ENCODE peak calls at places on chromosomes 11 and 22, in nine cellular contexts. T is mammary epithelial cell, X is A549, B is fibroblast of lung, R is IMR-90, C is Karpas-422, S is astrocyte, I is mesenchymal stem cell, A is PC-3. W is an unnamed sample.

GRCh38 chr11:30406978-30407762 is 84.3 kb downstream of the ARL14EP start:
- DNase-seq in R (no peak), A (peak; percentile 1), S (no peak), I (no peak), C (no peak), T (no peak), B (no peak), X (no peak), W (no peak)

GRCh38 chr11:93567406-93567819 is 24.2 kb upstream of the SMCO4 start:
- DNase-seq in C (no peak), B (peak; percentile 67), I (no peak), X (no peak), A (peak; percentile 67), T (no peak), S (peak; percentile 27), R (no peak), W (no peak)

GRCh38 chr11:107263865-107264563 is 193.6 kb downstream of the CWF19L2 start:
- DNase-seq in S (no peak), A (no peak), B (no peak), C (no peak), R (no peak), X (no peak), I (no peak), T (no peak), W (no peak)

GRCh38 chr11:102974552-102975280 is 19.2 kb upstream of the MMP13 start:
- DNase-seq in T (peak; percentile 88), S (peak; percentile 89), B (peak; percentile 64), R (peak; percentile 84), I (peak; percentile 23), A (peak; percentile 93), C (no peak), X (peak; percentile 4), W (no peak)

GRCh38 chr11:2975594-2975993 is 16.5 kb downstream of the NAP1L4 start:
- DNase-seq in B (peak; percentile 55), T (no peak), R (peak; percentile 37), I (peak; percentile 58), X (peak; percentile 67), A (peak; percentile 44), S (no peak), C (peak; percentile 72), W (peak; percentile 60)

GRCh38 chr11:118277312-118277711 is 13.2 kb upstream of the MPZL2 start:
- DNase-seq in X (no peak), I (no peak), A (peak; percentile 93), S (peak; percentile 33), B (no peak), C (no peak), T (peak; percentile 90), R (peak; percentile 36), W (no peak)

GRCh38 chr11:10807629-10808552 is 835 bp downstream of the EIF4G2 start:
- DNase-seq in C (peak; percentile 58), X (peak; percentile 45), A (peak; percentile 25), B (peak; percentile 52), T (peak; percentile 48), R (peak; percentile 37), S (peak; percentile 18), I (peak; percentile 52), W (peak; percentile 27)

GRCh38 chr11:112499153-112499907 is 238.7 kb upstream of the PLET1 start:
- DNase-seq in C (no peak), I (no peak), B (no peak), S (no peak), R (no peak), A (no peak), X (no peak), T (no peak), W (no peak)

GRCh38 chr11:112310414-112310813 is 49.8 kb upstream of the PLET1 start:
- DNase-seq in A (peak; percentile 90), B (no peak), S (no peak), T (peak; percentile 94), C (no peak), I (peak; percentile 32), R (peak; percentile 70), X (peak; percentile 7), W (no peak)

GRCh38 chr22:45014658-45015057 is 4.9 kb upstream of the PHF21B start:
- DNase-seq in C (no peak), X (no peak), B (no peak), I (no peak), A (no peak), T (no peak), R (no peak), S (no peak), W (no peak)

GRCh38 chr11:117300301-117300700 is 9.2 kb downstream of the BACE1-AS start:
- DNase-seq in C (no peak), B (peak; percentile 73), I (peak; percentile 45), R (peak; percentile 54), X (no peak), T (no peak), S (peak; percentile 52), A (no peak), W (no peak)

GRCh38 chr11:59463176-59463575 is 6.4 kb downstream of the OR4D6 start:
- DNase-seq in X (no peak), S (no peak), R (no peak), C (no peak), T (no peak), A (peak; percentile 25), B (no peak), I (no peak), W (no peak)

GRCh38 chr11:117819096-117820040 is 5.2 kb downstream of the FXYD2 start:
- DNase-seq in S (peak; percentile 32), T (peak; percentile 66), I (peak; percentile 86), A (peak; percentile 86), R (peak; percentile 63), B (peak; percentile 84), X (peak; percentile 76), C (peak; percentile 80), W (peak; percentile 39)

GRCh38 chr11:130636672-130637463 is 188.4 kb downstream of the ADAMTS15 start:
- DNase-seq in B (peak; percentile 69), T (peak; percentile 95), R (peak; percentile 92), C (no peak), I (peak; percentile 88), A (peak; percentile 99), S (peak; percentile 96), X (peak; percentile 95), W (no peak)

DNA sequence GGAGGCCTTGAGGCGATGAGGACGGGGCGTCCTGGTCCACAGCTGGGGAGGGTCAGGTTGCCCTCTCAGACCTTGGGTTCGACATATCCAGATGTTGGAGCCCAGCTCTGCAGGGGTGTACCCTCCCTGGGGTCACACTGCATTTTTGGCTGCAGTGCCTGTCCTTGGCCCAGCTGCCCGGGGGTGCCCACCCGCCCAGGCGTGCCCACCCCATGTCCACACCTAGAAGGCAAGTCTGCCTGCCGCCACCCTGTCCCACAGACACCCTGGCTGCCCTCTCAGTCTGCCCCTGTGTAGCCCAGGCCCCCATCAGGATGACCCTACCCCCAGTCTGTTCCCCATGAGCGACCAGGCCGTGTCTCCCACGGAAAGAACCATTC is 3.0 kb downstream of the LSP1 start:
- DNase-seq in C (no peak), X (no peak), S (no peak), B (no peak), A (no peak), I (no peak), R (no peak), T (no peak), W (no peak)
- H3K4me2 ChIP-seq in C (no peak overlapping the region), X (no peak overlapping the region), S (no peak overlapping the region), B (no peak overlapping the region), A (no peak overlapping the region), I (no peak overlapping the region), R (no peak overlapping the region), T (no peak overlapping the region), W (no peak overlapping the region)

GRCh38 chr22:23403152-23403719 is 176.9 kb downstream of the IGLL1 start:
- DNase-seq in S (no peak), B (no peak), T (no peak), R (no peak), I (no peak), X (no peak), A (no peak), C (no peak), W (no peak)

GRCh38 chr22:23403720-23404688 is 176.1 kb downstream of the IGLL1 start:
- DNase-seq in T (no peak), X (no peak), A (no peak), R (no peak), B (no peak), C (no peak), S (no peak), I (peak; percentile 6), W (no peak)

GRCh38 chr22:23401111-23401909 is 178.8 kb downstream of the IGLL1 start:
- DNase-seq in A (no peak), S (peak; percentile 93), C (no peak), R (peak; percentile 75), I (peak; percentile 68), B (no peak), T (peak; percentile 77), X (no peak), W (no peak)

GRCh38 chr22:23401910-23402274 is 178.2 kb downstream of the IGLL1 start:
- DNase-seq in S (no peak), T (peak; percentile 5), I (no peak), A (no peak), X (no peak), C (no peak), B (no peak), R (no peak), W (no peak)

DNA sequence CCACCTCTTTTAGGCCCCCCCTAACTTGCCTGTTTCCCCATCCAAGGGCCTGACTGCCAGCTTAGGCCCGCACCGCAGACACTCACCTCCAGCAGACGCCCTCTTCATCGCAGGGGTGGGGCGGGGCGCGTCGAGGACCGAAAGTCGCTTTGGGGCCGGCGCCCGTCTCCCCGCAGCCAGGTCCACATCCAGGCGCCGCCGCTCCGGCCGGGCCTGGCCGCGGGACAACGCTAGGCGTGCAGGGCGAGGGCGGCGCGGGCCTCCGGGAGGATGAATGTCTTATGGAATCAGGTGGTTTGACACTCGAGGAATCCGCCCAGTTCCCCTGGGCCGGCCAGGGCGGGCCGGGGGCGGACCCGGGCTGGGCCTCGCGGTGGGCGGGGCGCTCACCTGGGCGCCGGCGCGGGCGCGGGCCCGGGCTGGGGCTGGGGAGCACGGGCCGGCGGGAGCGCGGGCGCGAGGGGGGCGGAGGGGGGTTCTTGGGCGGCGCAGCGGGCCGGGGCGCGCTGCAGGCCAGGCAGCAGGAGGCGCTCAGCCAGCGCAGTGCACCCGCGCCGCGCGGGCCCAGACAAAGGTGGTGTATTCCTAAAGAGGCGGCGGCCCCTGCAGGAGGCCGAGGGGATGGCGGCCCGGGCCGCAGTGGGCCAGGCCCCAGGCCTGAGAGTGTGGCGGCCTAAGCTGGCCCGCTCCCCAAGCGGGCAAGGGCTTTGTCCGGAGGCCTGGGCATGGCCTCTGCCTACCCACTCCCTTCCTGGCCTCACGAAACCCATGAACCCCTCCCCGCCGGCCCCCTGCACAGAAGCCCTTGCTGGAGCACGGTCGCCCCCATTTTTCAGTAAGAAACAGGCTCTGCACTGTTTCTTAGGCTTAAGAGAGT is 177.6 kb downstream of the IGLL1 start:
- DNase-seq in T (peak; percentile 81), C (peak; percentile 93), B (peak; percentile 21), I (peak; percentile 52), S (peak; percentile 15), R (peak; percentile 19), X (peak; percentile 82), A (peak; percentile 74), W (peak; percentile 92)
- H3K4me2 ChIP-seq in T (peak overlapping the region; percentile 80), C (peak overlapping the region; percentile 63), B (no peak overlapping the region), I (peak overlapping the region; percentile 55), S (peak overlapping the region; percentile 73), R (no peak overlapping the region), X (peak overlapping the region; percentile 98), A (peak overlapping the region; percentile 89), W (peak overlapping the region; percentile 82)

GRCh38 chr22:23825246-23825905 is 13.4 kb downstream of the DERL3 start:
- DNase-seq in I (no peak), B (no peak), T (no peak), C (no peak), A (no peak), S (no peak), X (no peak), R (no peak), W (no peak)
- H3K4me2 ChIP-seq in I (no peak overlapping the region), B (no peak overlapping the region), T (no peak overlapping the region), C (no peak overlapping the region), A (no peak overlapping the region), S (no peak overlapping the region), X (no peak overlapping the region), R (no peak overlapping the region), W (no peak overlapping the region)

GRCh38 chr22:22201925-22202343 is 42.7 kb upstream of the VPREB1 start:
- DNase-seq in I (no peak), S (no peak), X (no peak), R (no peak), T (no peak), B (no peak), A (no peak), C (peak; percentile 80), W (peak; percentile 84)
- H3K4me2 ChIP-seq in I (no peak overlapping the region), S (no peak overlapping the region), X (no peak overlapping the region), R (no peak overlapping the region), T (no peak overlapping the region), B (no peak overlapping the region), A (no peak overlapping the region), C (peak overlapping the region; percentile 65), W (peak overlapping the region; percentile 73)

W was measured in MM.1S.